ENCODE peak calls at places on chromosomes 11 and 22, in six cellular contexts. One of them, this sample, is unnamed.
A peak's percentile ranks its signal among the peaks of the same experiment; 100 is the strongest.

GRCh38 chr11:1271002-1271401 is 38.4 kb downstream of the TOLLIP start:
- DNase-seq in left ventricle myocardium superior: peak; percentile 25
- DNase-seq in iris pigment epithelial cell: peak; percentile 13
- DNase-seq in Daoy: no peak
- DNase-seq in GM23338: no peak
- DNase-seq in activated naive CD8-positive, alpha-beta T cell treated with anti-CD3 and anti-CD28 coated beads, Interleukin-2, amount 50 U/mL, for 24 hours: no peak
- DNase-seq in this sample: peak; percentile 48

GRCh38 chr22:17785185-17786184 is 11.2 kb upstream of the BID start:
- DNase-seq in left ventricle myocardium superior: peak; percentile 78
- DNase-seq in iris pigment epithelial cell: no peak
- DNase-seq in Daoy: peak; percentile 68
- DNase-seq in GM23338: peak; percentile 95
- DNase-seq in activated naive CD8-positive, alpha-beta T cell treated with anti-CD3 and anti-CD28 coated beads, Interleukin-2, amount 50 U/mL, for 24 hours: peak; percentile 84
- DNase-seq in this sample: peak; percentile 21

GRCh38 chr11:61744181-61744580 is 8.3 kb upstream of the MYRF start:
- DNase-seq in left ventricle myocardium superior: no peak
- DNase-seq in iris pigment epithelial cell: peak; percentile 17
- DNase-seq in Daoy: no peak
- DNase-seq in GM23338: no peak
- DNase-seq in activated naive CD8-positive, alpha-beta T cell treated with anti-CD3 and anti-CD28 coated beads, Interleukin-2, amount 50 U/mL, for 24 hours: no peak
- DNase-seq in this sample: no peak

GRCh38 chr22:20434773-20435172 is 2.9 kb downstream of the SCARF2 start:
- DNase-seq in left ventricle myocardium superior: no peak
- DNase-seq in iris pigment epithelial cell: no peak
- DNase-seq in Daoy: no peak
- DNase-seq in GM23338: no peak
- DNase-seq in activated naive CD8-positive, alpha-beta T cell treated with anti-CD3 and anti-CD28 coated beads, Interleukin-2, amount 50 U/mL, for 24 hours: no peak
- DNase-seq in this sample: no peak

GRCh38 chr11:129223701-129224149 is 31.6 kb upstream of the ARHGAP32 start:
- DNase-seq in left ventricle myocardium superior: no peak
- DNase-seq in iris pigment epithelial cell: peak; percentile 85
- DNase-seq in Daoy: no peak
- DNase-seq in GM23338: no peak
- DNase-seq in activated naive CD8-positive, alpha-beta T cell treated with anti-CD3 and anti-CD28 coated beads, Interleukin-2, amount 50 U/mL, for 24 hours: no peak
- DNase-seq in this sample: no peak

GRCh38 chr11:13782395-13783080 is 114.1 kb downstream of the FAR1 start:
- DNase-seq in left ventricle myocardium superior: no peak
- DNase-seq in iris pigment epithelial cell: no peak
- DNase-seq in Daoy: no peak
- DNase-seq in GM23338: no peak
- DNase-seq in activated naive CD8-positive, alpha-beta T cell treated with anti-CD3 and anti-CD28 coated beads, Interleukin-2, amount 50 U/mL, for 24 hours: no peak
- DNase-seq in this sample: no peak

GRCh38 chr11:77467993-77468392 is 5.9 kb downstream of the PAK1 start:
- DNase-seq in left ventricle myocardium superior: no peak
- DNase-seq in iris pigment epithelial cell: peak; percentile 39
- DNase-seq in Daoy: no peak
- DNase-seq in GM23338: no peak
- DNase-seq in activated naive CD8-positive, alpha-beta T cell treated with anti-CD3 and anti-CD28 coated beads, Interleukin-2, amount 50 U/mL, for 24 hours: no peak
- DNase-seq in this sample: no peak

GRCh38 chr11:128889657-128890213 is 1.4 kb upstream of the KCNJ5 start:
- DNase-seq in left ventricle myocardium superior: no peak
- DNase-seq in iris pigment epithelial cell: no peak
- DNase-seq in Daoy: no peak
- DNase-seq in GM23338: no peak
- DNase-seq in activated naive CD8-positive, alpha-beta T cell treated with anti-CD3 and anti-CD28 coated beads, Interleukin-2, amount 50 U/mL, for 24 hours: no peak
- DNase-seq in this sample: no peak